ENCODE peak calls at places on chromosome 5, in eight cellular contexts. U is right lobe of liver; L is CD8-positive, alpha-beta T cell; A is pancreas; O is HCT116; P is GM23338; T is AG04450; V is A673. N is an unnamed sample.

GRCh38 chr5:3893975-3894374 is 298.3 kb downstream of the IRX1 start:
- DNase-seq in U (no peak), L (no peak), A (no peak), O (no peak), P (no peak), T (no peak), V (no peak), N (no peak)

GRCh38 chr5:677131-678101 is 15.7 kb downstream of the TPPP start:
- DNase-seq in U (peak), L (peak), A (no peak), O (no peak), P (no peak), T (no peak), V (no peak), N (no peak)

GRCh38 chr5:156922207-156922792 is 40.7 kb downstream of the TIMD4 start:
- DNase-seq in U (no peak), L (no peak), A (no peak), O (no peak), P (no peak), T (no peak), V (no peak), N (no peak)

GRCh38 chr5:3033033-3033755 is 281.7 kb upstream of the IRX2 start:
- DNase-seq in U (no peak), L (no peak), A (no peak), O (no peak), P (no peak), T (no peak), V (no peak), N (no peak)

GRCh38 chr5:59116231-59116900 is 533.5 kb downstream of the RAB3C start:
- DNase-seq in U (no peak), L (no peak), A (no peak), O (no peak), P (no peak), T (no peak), V (no peak), N (no peak)

GRCh38 chr5:140381972-140382371 is 19.7 kb upstream of the ANKHD1 start:
- DNase-seq in U (no peak), L (no peak), A (no peak), O (no peak), P (no peak), T (no peak), V (no peak), N (no peak)

GRCh38 chr5:162699361-162699760 is 631.8 kb downstream of the GABRG2 start:
- DNase-seq in U (no peak), L (no peak), A (no peak), O (no peak), P (no peak), T (no peak), V (no peak), N (no peak)

GRCh38 chr5:10635257-10635860 is 71.5 kb downstream of the ANKRD33B start:
- DNase-seq in U (no peak), L (no peak), A (no peak), O (peak), P (no peak), T (no peak), V (no peak), N (peak)

GRCh38 chr5:103587185-103587748 is 24.7 kb upstream of the NUDT12 start:
- DNase-seq in U (no peak), L (no peak), A (no peak), O (no peak), P (peak), T (no peak), V (peak), N (no peak)

GRCh38 chr5:158522761-158523160 is 577.0 kb downstream of the EBF1 start:
- DNase-seq in U (no peak), L (no peak), A (no peak), O (no peak), P (no peak), T (no peak), V (no peak), N (no peak)

GRCh38 chr5:132202711-132203463 is 24.8 kb downstream of the P4HA2 start:
- DNase-seq in U (no peak), L (peak), A (peak), O (no peak), P (no peak), T (no peak), V (no peak), N (no peak)

GRCh38 chr5:38595149-38595725 is 38.8 kb upstream of the LIFR start:
- DNase-seq in U (no peak), L (no peak), A (no peak), O (no peak), P (no peak), T (peak), V (peak), N (peak)

GRCh38 chr5:88665750-88666215 is 217.2 kb downstream of the MEF2C start:
- DNase-seq in U (no peak), L (no peak), A (no peak), O (no peak), P (peak), T (no peak), V (no peak), N (no peak)

GRCh38 chr5:77630246-77631165 is 8.0 kb downstream of the OTP start:
- DNase-seq in U (peak), L (no peak), A (peak), O (peak), P (peak), T (no peak), V (peak), N (no peak)

GRCh38 chr5:7714119-7714518 is 136.8 kb downstream of the CFAP90 start:
- DNase-seq in U (no peak), L (no peak), A (no peak), O (no peak), P (no peak), T (no peak), V (no peak), N (no peak)

GRCh38 chr5:58012103-58012502 is 447.8 kb downstream of the PLK2 start:
- DNase-seq in U (no peak), L (no peak), A (no peak), O (no peak), P (no peak), T (no peak), V (no peak), N (no peak)

GRCh38 chr5:36575367-36575781 is 31.0 kb upstream of the SLC1A3 start:
- DNase-seq in U (no peak), L (no peak), A (no peak), O (no peak), P (no peak), T (no peak), V (peak), N (peak)

GRCh38 chr5:99398946-99399345 is 470.1 kb upstream of the CHD1 start:
- DNase-seq in U (no peak), L (no peak), A (no peak), O (no peak), P (no peak), T (no peak), V (no peak), N (no peak)

GRCh38 chr5:59433174-59433573 is 460.4 kb downstream of the PDE4D start:
- DNase-seq in U (no peak), L (no peak), A (no peak), O (no peak), P (no peak), T (no peak), V (no peak), N (no peak)

GRCh38 chr5:28549588-28549987 is 1511.2 kb upstream of the CDH9 start:
- DNase-seq in U (no peak), L (no peak), A (no peak), O (no peak), P (no peak), T (no peak), V (no peak), N (no peak)

GRCh38 chr5:109163336-109163735 is 246.4 kb downstream of the PJA2 start:
- DNase-seq in U (no peak), L (no peak), A (no peak), O (no peak), P (no peak), T (no peak), V (no peak), N (no peak)

DNA sequence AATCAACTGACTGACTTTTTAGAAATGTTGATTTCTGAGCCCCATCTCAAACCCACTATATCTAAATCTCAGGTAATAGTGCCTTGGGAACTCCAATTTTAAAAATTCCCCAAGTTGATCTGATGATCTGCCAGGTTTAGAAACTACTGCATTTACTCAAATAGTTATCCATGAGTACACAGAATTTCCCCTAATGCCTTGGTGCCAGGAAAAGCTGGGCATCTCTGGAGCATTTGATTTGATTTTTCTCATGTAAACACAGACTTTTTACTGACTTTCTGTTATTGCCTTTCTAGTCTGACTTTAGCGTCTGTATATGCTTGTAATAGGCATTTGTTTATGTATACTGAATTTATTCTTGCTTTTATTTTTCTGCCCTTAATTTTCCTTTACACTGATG is 35.8 kb downstream of the MTREX start:
- DNase-seq in U (no peak), L (no peak), A (no peak), O (no peak), P (no peak), T (no peak), V (no peak), N (no peak)
- H3K27ac ChIP-seq in U (peak), L (no peak), A (no peak), O (no peak), P (peak), T (no peak), V (peak), N (no peak)

GRCh38 chr5:146753618-146754123 is 124.9 kb downstream of the PPP2R2B start:
- DNase-seq in U (no peak), L (no peak), A (no peak), O (no peak), P (peak), T (no peak), V (no peak), N (no peak)
- TF ChIP-seq CTCF in U (no peak), L (no peak), A (no peak), O (no peak), P (no peak), T (no peak), V (no peak), N (no peak)

GRCh38 chr5:139177809-139178581 is 20.2 kb downstream of the SIL1 start:
- DNase-seq in U (peak), L (no peak), A (peak), O (no peak), P (no peak), T (no peak), V (no peak), N (no peak)
- H3K27ac ChIP-seq in U (no peak), L (no peak), A (peak), O (no peak), P (no peak), T (no peak), V (peak), N (no peak)

DNA sequence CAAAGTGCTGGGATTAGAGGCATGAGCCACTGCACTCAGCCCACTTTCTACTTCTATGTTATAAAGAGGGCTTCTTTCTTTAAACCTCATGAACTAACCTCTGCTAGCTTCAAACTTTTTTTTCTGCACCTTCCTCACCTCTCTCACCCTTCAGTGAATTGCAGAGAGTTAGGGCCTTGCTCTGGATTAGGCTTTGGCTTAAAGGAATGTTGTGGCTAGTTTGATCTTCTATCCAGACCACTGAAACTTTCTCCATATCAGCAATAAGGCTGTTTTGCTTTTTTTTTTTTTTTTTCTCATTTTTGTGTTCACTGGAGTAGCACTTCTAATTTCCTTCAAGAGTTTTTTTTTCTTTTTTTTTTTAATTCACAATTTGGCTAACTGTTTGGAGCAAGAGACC is 216.4 kb upstream of the MAP3K1 start:
- DNase-seq in U (no peak), L (no peak), A (no peak), O (no peak), P (no peak), T (no peak), V (no peak), N (no peak)
- TF ChIP-seq CTCF in U (no peak), L (no peak), A (no peak), O (no peak), P (no peak), T (no peak), V (no peak), N (no peak)

GRCh38 chr5:141799507-141800167 is 78.6 kb downstream of the PCDH1 start:
- DNase-seq in U (no peak), L (no peak), A (no peak), O (no peak), P (no peak), T (no peak), V (no peak), N (no peak)

GRCh38 chr5:141805874-141806273 is 72.3 kb downstream of the PCDH1 start:
- DNase-seq in U (no peak), L (no peak), A (no peak), O (no peak), P (no peak), T (no peak), V (no peak), N (no peak)

GRCh38 chr5:141806626-141807025 is 71.6 kb downstream of the PCDH1 start:
- DNase-seq in U (no peak), L (no peak), A (no peak), O (no peak), P (peak), T (no peak), V (no peak), N (no peak)

GRCh38 chr5:141795421-141795820 is 82.8 kb downstream of the PCDH1 start:
- DNase-seq in U (no peak), L (no peak), A (no peak), O (no peak), P (no peak), T (no peak), V (no peak), N (no peak)

DNA sequence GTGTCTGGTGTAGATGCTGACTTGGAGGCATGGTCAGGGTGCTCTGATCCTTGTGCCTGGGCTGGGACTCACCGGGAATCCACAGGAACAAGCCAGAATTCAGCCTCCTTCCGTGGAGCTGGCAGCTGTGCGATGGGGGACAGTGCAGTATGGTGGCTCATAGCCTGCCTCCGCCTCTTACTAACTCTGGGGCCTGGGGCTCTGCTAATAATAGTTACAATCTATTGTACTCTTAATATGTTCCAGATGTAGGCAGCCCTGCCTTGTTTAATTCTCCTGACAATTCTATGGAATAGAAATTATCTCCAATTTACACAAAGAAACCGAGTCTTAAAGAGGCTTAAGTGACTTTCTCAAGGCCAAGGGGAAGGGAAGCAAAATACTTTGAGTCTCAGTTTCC is 77.6 kb downstream of the PCDH1 start:
- DNase-seq in U (no peak), L (no peak), A (no peak), O (no peak), P (no peak), T (no peak), V (peak), N (no peak)
- H3K27ac ChIP-seq in U (no peak), L (no peak), A (no peak), O (no peak), P (no peak), T (no peak), V (no peak), N (no peak)

DNA sequence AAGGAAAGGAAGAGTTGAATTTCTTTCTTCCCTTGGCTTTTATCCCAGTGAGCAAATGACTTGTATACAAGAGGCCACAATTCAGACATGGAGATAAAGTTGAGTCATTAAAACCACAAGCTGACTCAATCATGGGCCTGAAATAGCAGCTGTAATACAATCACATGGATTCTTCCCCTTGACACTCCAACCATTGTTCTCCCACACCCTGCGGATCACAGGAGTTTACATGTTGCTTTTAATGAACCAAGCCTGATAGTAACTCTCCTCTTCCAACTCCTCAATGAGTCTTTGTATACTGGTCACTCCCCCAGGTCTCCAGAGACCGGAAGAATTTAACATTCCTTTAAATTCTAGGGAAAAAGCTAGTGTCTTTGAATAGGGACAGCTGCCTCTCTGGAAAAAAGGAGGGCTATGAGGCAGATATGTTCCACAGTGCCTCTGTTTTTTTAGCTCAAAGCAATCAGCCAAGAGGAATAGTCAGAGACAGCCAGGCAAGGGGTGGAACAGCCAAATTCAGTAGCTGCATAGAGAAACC is 32.4 kb downstream of the PCDHGC5 start:
- DNase-seq in U (no peak), L (no peak), A (no peak), O (peak), P (no peak), T (peak), V (peak), N (peak)
- TF ChIP-seq CTCF in U (no peak), L (no peak), A (no peak), O (no peak), P (no peak), T (no peak), V (no peak), N (no peak)

GRCh38 chr5:130808691-130809090 is 356.4 kb downstream of the HINT1 start:
- DNase-seq in U (no peak), L (no peak), A (no peak), O (no peak), P (no peak), T (no peak), V (no peak), N (no peak)
- H3K27ac ChIP-seq in U (no peak), L (no peak), A (no peak), O (no peak), P (no peak), T (no peak), V (no peak), N (no peak)

N was measured in brain microvascular endothelial cell.